ENCODE peak calls at places on chromosomes 6 and 20, in five cellular contexts. K is DMS 273 treated with DMSO at 0.1 percent for 48 hours, W is NCI-H2171 treated with DMSO at 0.1 percent for 48 hours, I is lower leg skin, E is pons. V is an unnamed sample.

GRCh38 chr6:27296106-27296783 is 15.8 kb downstream of the POM121L2 start:
- DNase-seq in I (no peak), K (peak), W (no peak), E (no peak), V (no peak)

GRCh38 chr20:58817748-58818147 is 33.0 kb downstream of the GNAS-AS1 start:
- DNase-seq in E (no peak), I (no peak), K (no peak), W (no peak), V (no peak)

GRCh38 chr20:39269031-39269461 is 306.9 kb downstream of the DHX35 start:
- DNase-seq in W (peak), I (no peak), E (no peak), K (no peak), V (no peak)

GRCh38 chr6:41222513-41222912 is 5.6 kb upstream of the TREML4 start:
- DNase-seq in K (no peak), W (no peak), I (no peak), E (no peak), V (no peak)

GRCh38 chr20:5767493-5768098 is 17.4 kb downstream of the SHLD1 start:
- DNase-seq in E (no peak), I (no peak), K (no peak), W (peak), V (no peak)

GRCh38 chr6:161273356-161273751 is 507 bp downstream of the AGPAT4 start:
- DNase-seq in I (no peak), K (peak), W (peak), E (no peak), V (no peak)

GRCh38 chr20:50569864-50570836 is 60.0 kb downstream of the PTPN1 start:
- DNase-seq in I (no peak), K (no peak), E (no peak), W (no peak), V (no peak)

GRCh38 chr6:22613695-22614094 is 44.3 kb downstream of the HDGFL1 start:
- DNase-seq in W (no peak), I (no peak), K (no peak), E (no peak), V (no peak)

GRCh38 chr6:16361121-16361520 is 122.7 kb downstream of the GMPR start:
- DNase-seq in E (no peak), I (no peak), K (no peak), W (no peak), V (no peak)

GRCh38 chr6:94254689-94255088 is 835.3 kb upstream of the EPHA7 start:
- DNase-seq in I (no peak), E (peak), W (peak), K (no peak), V (no peak)

GRCh38 chr6:72968704-72969103 is 256.6 kb downstream of the KHDC1L start:
- DNase-seq in E (no peak), I (no peak), K (no peak), W (no peak), V (no peak)

GRCh38 chr6:44117397-44118128 is 9.7 kb downstream of the MRPL14 start:
- DNase-seq in E (no peak), K (no peak), W (no peak), I (no peak), V (no peak)

GRCh38 chr6:54802775-54803631 is 43.6 kb upstream of the FAM83B start:
- DNase-seq in K (no peak), W (no peak), E (peak), I (no peak), V (no peak)

GRCh38 chr6:148491638-148492210 is 149.1 kb downstream of the SASH1 start:
- DNase-seq in I (no peak), W (no peak), E (no peak), K (no peak), V (no peak)

GRCh38 chr6:108592371-108593337 is 31.9 kb downstream of the FOXO3 start:
- DNase-seq in E (no peak), K (no peak), W (peak), I (no peak), V (no peak)

GRCh38 chr6:163837681-163838431 is 423.3 kb downstream of the QKI start:
- DNase-seq in I (no peak), W (no peak), E (no peak), K (no peak), V (no peak)

GRCh38 chr6:109793793-109794192 is 102.7 kb downstream of the FIG4 start:
- DNase-seq in K (no peak), E (peak), W (no peak), I (peak), V (no peak)

GRCh38 chr6:9516207-9516606 is 898.7 kb downstream of the TFAP2A start:
- DNase-seq in I (no peak), E (no peak), K (no peak), W (no peak), V (no peak)

GRCh38 chr6:153787341-153787606 is 251.8 kb upstream of the OPRM1 start:
- DNase-seq in W (no peak), E (no peak), I (no peak), K (no peak), V (no peak)

GRCh38 chr6:11650297-11650696 is 112.7 kb downstream of the TMEM170B start:
- DNase-seq in K (no peak), W (no peak), I (no peak), E (no peak), V (no peak)

GRCh38 chr6:122696079-122696478 is 83.4 kb upstream of the FABP7 start:
- DNase-seq in I (no peak), E (no peak), K (no peak), W (no peak), V (no peak)

GRCh38 chr6:109258129-109258528 is 124.1 kb downstream of the CD164 start:
- DNase-seq in I (no peak), K (no peak), W (no peak), E (no peak), V (no peak)

GRCh38 chr6:43310624-43311023 is 2.0 kb upstream of the CRIP3 start:
- DNase-seq in K (no peak), E (no peak), I (no peak), W (no peak), V (no peak)

GRCh38 chr20:8457978-8458377 is 325.9 kb downstream of the PLCB1 start:
- DNase-seq in W (no peak), K (no peak), I (no peak), E (no peak), V (peak)

GRCh38 chr20:10662151-10662550 is 11.6 kb downstream of the JAG1 start:
- DNase-seq in K (no peak), E (no peak), I (no peak), W (no peak), V (no peak)

GRCh38 chr6:5025911-5026819 is 22.3 kb upstream of the RPP40 start:
- DNase-seq in I (no peak), W (peak), K (no peak), E (no peak), V (no peak)

GRCh38 chr6:130132286-130132701 is 90.5 kb downstream of the SAMD3 start:
- DNase-seq in E (no peak), W (no peak), K (no peak), I (no peak), V (no peak)

GRCh38 chr6:155352812-155353211 is 38.5 kb upstream of the TFB1M start:
- DNase-seq in K (no peak), W (no peak), I (no peak), E (no peak), V (no peak)

GRCh38 chr6:36852481-36853147 is 13.4 kb upstream of the CPNE5 start:
- DNase-seq in I (no peak), E (no peak), K (no peak), W (no peak), V (no peak)

GRCh38 chr20:63051186-63051860 is 44.6 kb upstream of the BHLHE23 start:
- DNase-seq in E (no peak), I (no peak), K (no peak), W (no peak), V (no peak)

GRCh38 chr6:30272032-30272431 is 54.7 kb upstream of the TRIM39 start:
- DNase-seq in E (no peak), W (no peak), K (no peak), I (no peak), V (no peak)

GRCh38 chr20:61263084-61263695 is 11.1 kb downstream of the CDH4 start:
- DNase-seq in E (peak), W (no peak), K (no peak), I (no peak), V (no peak)

GRCh38 chr6:169362501-169363121 is 109.0 kb upstream of the THBS2 start:
- DNase-seq in I (no peak), K (no peak), E (no peak), W (no peak), V (no peak)

GRCh38 chr20:20680991-20681508 is 31.4 kb downstream of the RALGAPA2 start:
- DNase-seq in W (no peak), K (no peak), I (no peak), E (no peak), V (peak)

GRCh38 chr20:51354769-51355319 is 187.7 kb downstream of the NFATC2 start:
- DNase-seq in W (peak), I (no peak), K (no peak), E (no peak), V (no peak)

GRCh38 chr6:165178056-165178455 is 131.3 kb downstream of the C6orf118 start:
- DNase-seq in K (no peak), I (no peak), W (no peak), E (no peak), V (no peak)

V was measured in CMK.